ENCODE peak calls at places on chromosomes 1 and 21, in six cellular contexts. K is gastrocnemius medialis, U is K562, V is epithelial cell of esophagus, H is psoas muscle, A is uterus. D is an unnamed sample.

GRCh38 chr1:192654607-192655389 is 18.9 kb downstream of the RGS13 start:
- DNase-seq in H (no peak), U (no peak), A (no peak), K (no peak), V (peak; percentile 54), D (peak; percentile 89)

GRCh38 chr1:936865-937264 is 13.1 kb downstream of the SAMD11 start:
- DNase-seq in A (no peak), U (no peak), K (no peak), H (no peak), V (no peak), D (no peak)

GRCh38 chr1:97796716-97797115 is 124.1 kb downstream of the DPYD start:
- DNase-seq in U (no peak), V (no peak), A (no peak), H (no peak), K (no peak), D (peak; percentile 80)

GRCh38 chr1:7549693-7550161 is 221.4 kb upstream of the VAMP3 start:
- DNase-seq in U (no peak), K (no peak), H (no peak), V (peak; percentile 58), A (no peak), D (no peak)

GRCh38 chr1:81848880-81849500 is 48.3 kb downstream of the ADGRL2 start:
- DNase-seq in V (no peak), K (no peak), U (no peak), A (no peak), H (no peak), D (no peak)

GRCh38 chr1:22117851-22118250 is 25.0 kb downstream of the WNT4 start:
- DNase-seq in K (peak; percentile 6), V (no peak), H (no peak), U (no peak), A (peak; percentile 50), D (peak; percentile 73)

GRCh38 chr1:155777541-155777940 is 79.5 kb downstream of the GON4L start:
- DNase-seq in V (no peak), H (no peak), U (no peak), K (no peak), A (no peak), D (no peak)

GRCh38 chr1:211490821-211491415 is 1.0 kb downstream of the RD3 start:
- DNase-seq in H (no peak), A (no peak), K (no peak), U (peak; percentile 75), V (no peak), D (no peak)

GRCh38 chr1:18575620-18576019 is 55.0 kb upstream of the PAX7 start:
- DNase-seq in H (no peak), K (no peak), V (peak; percentile 41), U (peak; percentile 79), A (no peak), D (peak; percentile 30)

GRCh38 chr1:36705629-36706028 is 222.9 kb upstream of the CSF3R start:
- DNase-seq in V (no peak), H (no peak), A (no peak), U (peak; percentile 31), K (no peak), D (no peak)

GRCh38 chr1:112507896-112508241 is 896 bp upstream of the WNT2B start:
- DNase-seq in K (no peak), V (no peak), A (no peak), H (no peak), U (peak; percentile 46), D (no peak)

GRCh38 chr1:202800742-202801141 is 7.5 kb downstream of the KDM5B start:
- DNase-seq in H (no peak), V (no peak), K (no peak), A (no peak), U (no peak), D (no peak)

GRCh38 chr1:221824025-221824424 is 82.1 kb upstream of the DUSP10 start:
- DNase-seq in U (no peak), V (peak; percentile 86), K (no peak), H (no peak), A (no peak), D (peak; percentile 65)

GRCh38 chr1:54302951-54303843 is 103.0 kb downstream of the SSBP3 start:
- DNase-seq in V (no peak), H (no peak), U (no peak), A (no peak), K (no peak), D (no peak)

GRCh38 chr1:33010946-33011731 is 25.5 kb downstream of the AK2 start:
- DNase-seq in A (peak; percentile 40), K (peak; percentile 42), H (no peak), V (no peak), U (no peak), D (peak; percentile 82)

GRCh38 chr1:88509369-88509768 is 174.7 kb upstream of the PKN2 start:
- DNase-seq in K (no peak), H (no peak), A (no peak), U (no peak), V (peak; percentile 26), D (no peak)

GRCh38 chr1:161779393-161779792 is 13.3 kb downstream of the ATF6 start:
- DNase-seq in A (no peak), K (no peak), V (no peak), H (no peak), U (no peak), D (no peak)

GRCh38 chr1:12460911-12461621 is 156.9 kb downstream of the DHRS3 start:
- DNase-seq in H (peak; percentile 48), K (no peak), A (no peak), U (peak; percentile 64), V (no peak), D (no peak)

GRCh38 chr1:9671377-9672140 is 20.0 kb downstream of the PIK3CD start:
- DNase-seq in A (no peak), H (no peak), U (no peak), K (no peak), V (peak; percentile 93), D (no peak)

GRCh38 chr1:58780586-58781452 is 3.0 kb downstream of the JUN start:
- DNase-seq in V (peak; percentile 62), U (no peak), A (no peak), K (no peak), H (no peak), D (peak; percentile 50)

GRCh38 chr1:58779059-58779754 is 4.6 kb downstream of the JUN start:
- DNase-seq in U (no peak), V (peak; percentile 36), H (no peak), A (no peak), K (no peak), D (no peak)

GRCh38 chr1:58781541-58782307 is 2.1 kb downstream of the JUN start:
- DNase-seq in U (peak; percentile 65), H (peak; percentile 83), A (peak; percentile 77), V (peak; percentile 45), K (peak; percentile 77), D (peak; percentile 74)

GRCh38 chr1:58778593-58778992 is 5.3 kb downstream of the JUN start:
- DNase-seq in A (no peak), H (no peak), K (no peak), V (no peak), U (no peak), D (no peak)

DNA sequence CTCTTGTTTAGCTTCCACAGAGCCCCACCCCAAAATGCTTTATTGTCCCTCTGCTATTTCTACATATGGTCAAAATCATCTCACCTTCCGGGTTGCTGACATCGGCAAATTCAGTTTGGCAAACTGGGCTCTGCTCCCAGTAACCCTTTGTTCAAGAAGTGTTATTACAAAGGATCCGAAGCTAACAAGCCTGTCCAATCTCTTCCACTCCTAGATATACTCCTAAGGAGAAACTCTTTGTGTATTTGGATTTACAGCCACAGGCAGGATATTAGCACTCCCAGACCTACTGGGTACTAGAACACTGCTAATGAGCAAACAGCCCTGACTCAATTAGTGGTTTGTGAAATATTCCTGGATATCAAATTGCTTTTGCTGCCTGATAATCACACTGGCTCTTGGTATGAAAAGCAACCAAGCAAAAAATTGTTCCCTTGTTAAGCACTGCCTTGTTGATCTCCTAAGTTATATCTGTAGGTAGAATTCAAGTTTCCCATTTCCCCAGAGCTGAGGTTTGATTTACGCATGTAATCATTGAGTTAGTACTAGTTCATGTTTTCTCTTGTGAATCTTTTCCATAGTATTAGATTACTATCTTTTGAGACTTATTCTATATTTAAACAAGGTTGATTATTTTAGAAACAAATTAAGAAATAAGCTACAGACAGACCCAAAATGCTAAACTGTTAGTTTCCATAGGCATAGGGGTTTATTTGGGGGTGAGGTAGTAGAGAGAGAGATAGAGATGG is 3.8 kb downstream of the JUN start:
- DNase-seq in V (peak; percentile 94), A (peak; percentile 61), U (no peak), K (peak; percentile 28), H (no peak), D (peak; percentile 85)
- H3K4me3 ChIP-seq in V (peak overlapping the region; percentile 1), A (peak overlapping the region; percentile 95), U (no peak overlapping the region), K (peak overlapping the region; percentile 94), H (peak overlapping the region; percentile 99), D (no peak overlapping the region)

GRCh38 chr1:38059632-38060286 is 13.2 kb upstream of the POU3F1 start:
- DNase-seq in U (no peak), K (no peak), H (no peak), A (no peak), V (no peak), D (no peak)

GRCh38 chr1:38062361-38063288 is 16.0 kb upstream of the POU3F1 start:
- DNase-seq in K (no peak), U (no peak), V (no peak), H (no peak), A (no peak), D (no peak)

GRCh38 chr1:38061883-38062328 is 15.3 kb upstream of the POU3F1 start:
- DNase-seq in K (no peak), V (no peak), H (no peak), A (no peak), U (no peak), D (no peak)

GRCh38 chr1:38060557-38060956 is 14.0 kb upstream of the POU3F1 start:
- DNase-seq in A (no peak), H (no peak), U (no peak), V (no peak), K (no peak), D (no peak)

GRCh38 chr1:38061290-38061689 is 14.7 kb upstream of the POU3F1 start:
- DNase-seq in K (no peak), U (no peak), V (no peak), A (no peak), H (no peak), D (no peak)
- TF ChIP-seq CTCF in K (no peak), U (no peak), V (no peak), A (no peak), H (no peak), D (no peak)

GRCh38 chr1:26744075-26744958 is 43.4 kb upstream of the PIGV start:
- DNase-seq in A (peak; percentile 67), V (peak; percentile 96), H (peak; percentile 54), U (peak; percentile 91), K (peak; percentile 79), D (peak; percentile 89)
- H3K4me3 ChIP-seq in A (no peak overlapping the region), V (no peak overlapping the region), H (no peak overlapping the region), U (no peak overlapping the region), K (no peak overlapping the region), D (no peak overlapping the region)

GRCh38 chr1:107140703-107141490 is at the start of gene NTNG1:
- DNase-seq in V (peak; percentile 25), H (no peak), U (no peak), K (no peak), A (no peak), D (no peak)
- TF ChIP-seq CTCF in V (no peak), H (no peak), U (no peak), K (no peak), A (no peak), D (no peak)

DNA sequence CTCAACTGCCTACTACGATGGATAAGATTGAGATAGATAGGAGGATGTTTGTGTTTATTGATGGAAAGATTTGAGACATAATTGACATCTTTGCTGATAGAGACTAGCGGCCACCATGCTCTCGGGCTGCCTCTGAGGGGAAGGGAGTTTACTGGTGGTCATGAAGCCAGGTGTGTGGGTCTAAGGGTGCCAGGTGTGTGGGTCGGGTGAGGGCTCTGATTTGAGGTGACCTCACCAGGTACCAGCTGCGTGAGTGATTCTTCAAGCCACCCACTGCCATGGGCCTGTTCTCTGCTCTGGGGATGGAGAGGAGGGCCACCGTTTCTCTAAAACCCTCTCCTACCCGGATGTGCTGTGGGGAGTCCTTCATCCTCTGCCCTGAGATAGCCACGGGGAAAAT is 3.1 kb downstream of the UBASH3A start:
- DNase-seq in H (no peak), K (no peak), V (no peak), U (no peak), A (no peak), D (no peak)
- H3K4me3 ChIP-seq in H (no peak overlapping the region), K (no peak overlapping the region), V (no peak overlapping the region), U (no peak overlapping the region), A (no peak overlapping the region), D (no peak overlapping the region)